ENCODE peak calls at places on chromosomes 12 and 14, in seven cellular contexts. E, L, X, B, J, R and T are unnamed samples.

GRCh38 chr12:32296541-32296940 is 102.8 kb upstream of the FGD4 start:
- DNase-seq in E (no peak), L (no peak), X (no peak), B (no peak), J (no peak), R (no peak), T (no peak)

GRCh38 chr12:98678236-98678945 is 33.3 kb downstream of the APAF1 start:
- DNase-seq in E (no peak), L (no peak), X (no peak), B (no peak), J (no peak), R (no peak), T (no peak)

GRCh38 chr14:100484531-100485267 is 102.5 kb downstream of the BEGAIN start:
- DNase-seq in E (no peak), L (no peak), X (no peak), B (no peak), J (no peak), R (no peak), T (no peak)

GRCh38 chr14:59283380-59283779 is 94.9 kb downstream of the DAAM1 start:
- DNase-seq in E (no peak), L (no peak), X (no peak), B (no peak), J (no peak), R (no peak), T (no peak)

GRCh38 chr14:101194356-101195308 is 291.1 kb upstream of the RTL1 start:
- DNase-seq in E (peak), L (peak), X (no peak), B (no peak), J (no peak), R (no peak), T (no peak)

GRCh38 chr14:76550534-76550933 is 174.6 kb downstream of the ESRRB start:
- DNase-seq in E (no peak), L (no peak), X (no peak), B (peak), J (no peak), R (no peak), T (no peak)

GRCh38 chr14:73945159-73945670 is 4.7 kb downstream of the FAM161B start:
- DNase-seq in E (no peak), L (no peak), X (no peak), B (no peak), J (no peak), R (no peak), T (no peak)

GRCh38 chr12:110743571-110744093 is 941 bp upstream of the PPP1CC start:
- DNase-seq in E (peak), L (no peak), X (no peak), B (peak), J (no peak), R (peak), T (no peak)

GRCh38 chr14:52052289-52052943 is 16.4 kb downstream of the NID2 start:
- DNase-seq in E (no peak), L (no peak), X (no peak), B (no peak), J (no peak), R (no peak), T (peak)

GRCh38 chr12:118330421-118331018 is 42.2 kb downstream of the TAOK3 start:
- DNase-seq in E (no peak), L (no peak), X (peak), B (peak), J (no peak), R (no peak), T (peak)

GRCh38 chr12:105041186-105041585 is 43.1 kb downstream of the ALDH1L2 start:
- DNase-seq in E (no peak), L (no peak), X (no peak), B (no peak), J (no peak), R (no peak), T (no peak)

GRCh38 chr12:65313704-65314317 is 35.3 kb downstream of the MSRB3 start:
- DNase-seq in E (no peak), L (no peak), X (no peak), B (peak), J (no peak), R (no peak), T (peak)

GRCh38 chr12:74722709-74723108 is 185.1 kb downstream of the ATXN7L3B start:
- DNase-seq in E (no peak), L (no peak), X (no peak), B (no peak), J (no peak), R (no peak), T (no peak)

GRCh38 chr12:122726056-122726558 is 4.5 kb downstream of the HCAR1 start:
- DNase-seq in E (no peak), L (no peak), X (no peak), B (peak), J (no peak), R (no peak), T (no peak)

GRCh38 chr12:60205500-60205899 is 609.7 kb downstream of the SLC16A7 start:
- DNase-seq in E (no peak), L (no peak), X (no peak), B (peak), J (no peak), R (no peak), T (peak)

GRCh38 chr14:34012978-34013713 is 62.3 kb upstream of the EGLN3 start:
- DNase-seq in E (no peak), L (no peak), X (no peak), B (peak), J (no peak), R (no peak), T (no peak)

GRCh38 chr14:37262649-37263048 is 64.9 kb downstream of the MIPOL1 start:
- DNase-seq in E (peak), L (no peak), X (no peak), B (no peak), J (no peak), R (no peak), T (no peak)

GRCh38 chr14:22159968-22160367 is 429.1 kb downstream of the DAD1 start:
- DNase-seq in E (no peak), L (no peak), X (no peak), B (no peak), J (no peak), R (no peak), T (no peak)

GRCh38 chr12:25783566-25783965 is 174.9 kb upstream of the RASSF8 start:
- DNase-seq in E (no peak), L (no peak), X (no peak), B (no peak), J (no peak), R (no peak), T (no peak)

GRCh38 chr12:40104461-40105264 is 1.2 kb downstream of the SLC2A13 start:
- DNase-seq in E (peak), L (no peak), X (no peak), B (peak), J (no peak), R (peak), T (no peak)

GRCh38 chr12:1204581-1205121 is 213.6 kb downstream of the ERC1 start:
- DNase-seq in E (no peak), L (no peak), X (no peak), B (peak), J (no peak), R (no peak), T (no peak)

GRCh38 chr14:34110531-34110930 is 159.7 kb upstream of the EGLN3 start:
- DNase-seq in E (no peak), L (no peak), X (no peak), B (no peak), J (no peak), R (no peak), T (no peak)

GRCh38 chr12:64796205-64796845 is 28.1 kb upstream of the TBC1D30 start:
- DNase-seq in E (peak), L (peak), X (peak), B (peak), J (peak), R (peak), T (peak)